ENCODE peak calls at places on chromosomes 6 and 20, in four cellular contexts. One of them, this sample, is unnamed.
A peak's percentile ranks its signal among the peaks of the same experiment; 100 is the strongest.

GRCh38 chr6:32167761-32168262 is 3.4 kb downstream of the EGFL8 start:
- DNase-seq in HT1080: no peak
- DNase-seq in brain microvascular endothelial cell: no peak
- DNase-seq in stimulated activated CD8-positive, alpha-beta memory T cell treated with anti-CD3 and anti-CD28 coated beads, Interleukin-7, amount 100 ng/mL, for 48 hours: no peak
- DNase-seq in this sample: no peak

GRCh38 chr20:54103067-54103761 is 32.8 kb upstream of the BCAS1 start:
- DNase-seq in HT1080: peak; percentile 75
- DNase-seq in stimulated activated CD8-positive, alpha-beta memory T cell treated with anti-CD3 and anti-CD28 coated beads, Interleukin-7, amount 100 ng/mL, for 48 hours: peak; percentile 74
- DNase-seq in brain microvascular endothelial cell: peak; percentile 78
- DNase-seq in this sample: peak; percentile 70

GRCh38 chr6:32947552-32948465 is 5.1 kb downstream of the HLA-DMA start:
- DNase-seq in brain microvascular endothelial cell: peak; percentile 16
- DNase-seq in stimulated activated CD8-positive, alpha-beta memory T cell treated with anti-CD3 and anti-CD28 coated beads, Interleukin-7, amount 100 ng/mL, for 48 hours: no peak
- DNase-seq in HT1080: peak; percentile 48
- DNase-seq in this sample: peak; percentile 67

GRCh38 chr20:43922614-43923013 is 8.0 kb downstream of the TOX2 start:
- DNase-seq in HT1080: no peak
- DNase-seq in stimulated activated CD8-positive, alpha-beta memory T cell treated with anti-CD3 and anti-CD28 coated beads, Interleukin-7, amount 100 ng/mL, for 48 hours: no peak
- DNase-seq in brain microvascular endothelial cell: no peak
- DNase-seq in this sample: no peak

GRCh38 chr6:136212616-136213396 is 37.3 kb downstream of the MTFR2 start:
- DNase-seq in stimulated activated CD8-positive, alpha-beta memory T cell treated with anti-CD3 and anti-CD28 coated beads, Interleukin-7, amount 100 ng/mL, for 48 hours: no peak
- DNase-seq in HT1080: no peak
- DNase-seq in brain microvascular endothelial cell: no peak
- DNase-seq in this sample: no peak

GRCh38 chr6:43396408-43397149 is 27.1 kb upstream of the ZNF318 start:
- DNase-seq in HT1080: no peak
- DNase-seq in brain microvascular endothelial cell: no peak
- DNase-seq in stimulated activated CD8-positive, alpha-beta memory T cell treated with anti-CD3 and anti-CD28 coated beads, Interleukin-7, amount 100 ng/mL, for 48 hours: no peak
- DNase-seq in this sample: no peak

GRCh38 chr20:16474342-16474741 is 98.9 kb downstream of the KIF16B start:
- DNase-seq in brain microvascular endothelial cell: no peak
- DNase-seq in stimulated activated CD8-positive, alpha-beta memory T cell treated with anti-CD3 and anti-CD28 coated beads, Interleukin-7, amount 100 ng/mL, for 48 hours: no peak
- DNase-seq in HT1080: no peak
- DNase-seq in this sample: no peak

GRCh38 chr6:90350689-90351554 is 54.3 kb upstream of the BACH2 start:
- DNase-seq in stimulated activated CD8-positive, alpha-beta memory T cell treated with anti-CD3 and anti-CD28 coated beads, Interleukin-7, amount 100 ng/mL, for 48 hours: no peak
- DNase-seq in brain microvascular endothelial cell: no peak
- DNase-seq in HT1080: peak; percentile 28
- DNase-seq in this sample: peak; percentile 84

GRCh38 chr6:169792306-169793015 is 41.0 kb downstream of the ERMARD start:
- DNase-seq in brain microvascular endothelial cell: no peak
- DNase-seq in stimulated activated CD8-positive, alpha-beta memory T cell treated with anti-CD3 and anti-CD28 coated beads, Interleukin-7, amount 100 ng/mL, for 48 hours: no peak
- DNase-seq in HT1080: no peak
- DNase-seq in this sample: no peak

This sample was measured in KBM-7.